ENCODE peak calls at places on chromosomes 16 and 17, in six cellular contexts. X is H7, D is NCI-H1092 treated with DMSO at 0.1 percent for 48 hours, G is endothelial cell of umbilical vein, I is COR-L47, M is AG10803. L is an unnamed sample.

GRCh38 chr16:68367034-68367433 is 56.2 kb downstream of the PRMT7 start:
- DNase-seq in X (peak; percentile 94), D (peak; percentile 59), G (peak; percentile 22), I (peak; percentile 38), M (peak; percentile 30), L (no peak)

GRCh38 chr16:73389075-73389474 is 341.1 kb upstream of the ZFHX3 start:
- DNase-seq in X (no peak), D (no peak), G (no peak), I (no peak), M (no peak), L (no peak)

GRCh38 chr17:79413591-79413990 is 197.3 kb downstream of the RBFOX3 start:
- DNase-seq in X (no peak), D (peak; percentile 79), G (no peak), I (peak; percentile 75), M (no peak), L (peak; percentile 69)

GRCh38 chr16:54275956-54276355 is 10.6 kb downstream of the IRX3 start:
- DNase-seq in X (no peak), D (no peak), G (no peak), I (no peak), M (no peak), L (no peak)

GRCh38 chr16:4850211-4850610 is 2.9 kb downstream of the UBN1 start:
- DNase-seq in X (peak; percentile 46), D (no peak), G (peak; percentile 23), I (no peak), M (peak; percentile 6), L (no peak)

GRCh38 chr16:69942099-69942491 is 9.0 kb upstream of the CLEC18A start:
- DNase-seq in X (no peak), D (no peak), G (no peak), I (no peak), M (no peak), L (peak; percentile 26)

GRCh38 chr17:31195305-31195704 is 100.5 kb downstream of the NF1 start:
- DNase-seq in X (no peak), D (no peak), G (no peak), I (no peak), M (no peak), L (no peak)

GRCh38 chr17:32330142-32330541 is 11.8 kb downstream of the C17orf75 start:
- DNase-seq in X (no peak), D (no peak), G (no peak), I (no peak), M (no peak), L (no peak)